ENCODE peak calls at places on chromosome 22, in eight cellular contexts. Z is adrenal gland, W is gastrocnemius medialis, I is spleen, K is A549, T is heart left ventricle, H is IMR-90, C is tibial nerve. R is an unnamed sample.

GRCh38 chr22:21015051-21016006 is at the start of gene P2RX6:
- DNase-seq in H (peak), T (peak), C (no peak), Z (no peak), W (peak), K (no peak), I (peak), R (no peak)

GRCh38 chr22:46598737-46599424 is 21.3 kb upstream of the GRAMD4 start:
- DNase-seq in I (peak), Z (peak), C (no peak), T (peak), K (no peak), W (no peak), H (peak), R (no peak)

GRCh38 chr22:46010177-46010867 is 33.4 kb upstream of the WNT7B start:
- DNase-seq in K (no peak), W (no peak), T (peak), H (peak), Z (no peak), I (peak), C (no peak), R (no peak)

GRCh38 chr22:46073683-46074504 is 76.4 kb upstream of the PPARA start:
- DNase-seq in H (peak), W (no peak), K (no peak), I (peak), T (peak), Z (no peak), C (peak), R (no peak)

GRCh38 chr22:37692627-37693285 is 4.1 kb upstream of the TRIOBP start:
- DNase-seq in H (no peak), W (no peak), Z (no peak), K (no peak), T (peak), C (no peak), I (no peak), R (no peak)

GRCh38 chr22:32820131-32820882 is 18.8 kb downstream of the TIMP3 start:
- DNase-seq in K (no peak), Z (no peak), I (no peak), T (no peak), C (no peak), W (no peak), H (peak), R (no peak)

GRCh38 chr22:44894782-44895181 is 115.0 kb downstream of the PHF21B start:
- DNase-seq in C (no peak), I (peak), H (no peak), K (no peak), Z (no peak), T (no peak), W (no peak), R (no peak)

GRCh38 chr22:20569059-20570058 is 61.9 kb downstream of the MED15 start:
- DNase-seq in K (peak), I (peak), T (peak), H (peak), C (peak), Z (peak), W (peak), R (no peak)

GRCh38 chr22:19578180-19579004 is 54.2 kb upstream of the CLDN5 start:
- DNase-seq in K (no peak), C (no peak), T (no peak), I (no peak), W (no peak), H (no peak), Z (no peak), R (peak)

GRCh38 chr22:46092646-46093410 is 57.5 kb upstream of the PPARA start:
- DNase-seq in H (no peak), I (peak), Z (no peak), W (no peak), C (no peak), K (no peak), T (peak), R (no peak)

GRCh38 chr22:48651981-48652538 is 1175.6 kb downstream of the BRD1 start:
- DNase-seq in K (no peak), Z (no peak), W (no peak), T (no peak), I (no peak), H (no peak), C (no peak), R (no peak)

GRCh38 chr22:47175151-47175760 is 412.8 kb downstream of the TBC1D22A start:
- DNase-seq in W (no peak), C (peak), T (peak), H (peak), Z (peak), I (peak), K (no peak), R (no peak)

GRCh38 chr22:47587861-47588582 is 825.6 kb downstream of the TBC1D22A start:
- DNase-seq in T (no peak), Z (no peak), K (no peak), H (no peak), W (no peak), C (no peak), I (no peak), R (no peak)

GRCh38 chr22:32615874-32616564 is 141.4 kb downstream of the FBXO7 start:
- DNase-seq in W (no peak), T (no peak), C (no peak), H (no peak), I (peak), K (no peak), Z (no peak), R (no peak)

GRCh38 chr22:24076091-24076867 is 65.2 kb downstream of the CABIN1 start:
- DNase-seq in Z (no peak), K (no peak), T (no peak), C (no peak), W (no peak), H (peak), I (no peak), R (no peak)

GRCh38 chr22:33380789-33381530 is 322.8 kb upstream of the SYN3 start:
- DNase-seq in H (peak), I (no peak), W (no peak), K (peak), Z (no peak), C (no peak), T (no peak), R (no peak)

GRCh38 chr22:49095366-49095765 is 732.3 kb downstream of the BRD1 start:
- DNase-seq in K (no peak), W (no peak), C (no peak), H (no peak), I (peak), T (no peak), Z (no peak), R (no peak)

GRCh38 chr22:23382796-23383195 is 197.3 kb downstream of the IGLL1 start:
- DNase-seq in I (no peak), K (no peak), W (no peak), H (no peak), C (no peak), Z (no peak), T (no peak), R (no peak)

GRCh38 chr22:47878460-47878859 is 1116.0 kb downstream of the TBC1D22A start:
- DNase-seq in T (no peak), I (no peak), H (no peak), K (no peak), Z (no peak), W (no peak), C (no peak), R (no peak)

GRCh38 chr22:23212061-23213030 is 32.0 kb downstream of the BCR start:
- DNase-seq in K (no peak), C (no peak), T (no peak), Z (no peak), H (no peak), I (peak), W (peak), R (no peak)

GRCh38 chr22:46803031-46803880 is 40.8 kb downstream of the TBC1D22A start:
- DNase-seq in W (no peak), K (peak), H (no peak), T (peak), C (no peak), I (peak), Z (no peak), R (peak)

GRCh38 chr22:29607426-29607825 is 4.0 kb downstream of the NF2 start:
- DNase-seq in T (no peak), W (no peak), Z (no peak), K (no peak), H (no peak), C (no peak), I (no peak), R (no peak)

DNA sequence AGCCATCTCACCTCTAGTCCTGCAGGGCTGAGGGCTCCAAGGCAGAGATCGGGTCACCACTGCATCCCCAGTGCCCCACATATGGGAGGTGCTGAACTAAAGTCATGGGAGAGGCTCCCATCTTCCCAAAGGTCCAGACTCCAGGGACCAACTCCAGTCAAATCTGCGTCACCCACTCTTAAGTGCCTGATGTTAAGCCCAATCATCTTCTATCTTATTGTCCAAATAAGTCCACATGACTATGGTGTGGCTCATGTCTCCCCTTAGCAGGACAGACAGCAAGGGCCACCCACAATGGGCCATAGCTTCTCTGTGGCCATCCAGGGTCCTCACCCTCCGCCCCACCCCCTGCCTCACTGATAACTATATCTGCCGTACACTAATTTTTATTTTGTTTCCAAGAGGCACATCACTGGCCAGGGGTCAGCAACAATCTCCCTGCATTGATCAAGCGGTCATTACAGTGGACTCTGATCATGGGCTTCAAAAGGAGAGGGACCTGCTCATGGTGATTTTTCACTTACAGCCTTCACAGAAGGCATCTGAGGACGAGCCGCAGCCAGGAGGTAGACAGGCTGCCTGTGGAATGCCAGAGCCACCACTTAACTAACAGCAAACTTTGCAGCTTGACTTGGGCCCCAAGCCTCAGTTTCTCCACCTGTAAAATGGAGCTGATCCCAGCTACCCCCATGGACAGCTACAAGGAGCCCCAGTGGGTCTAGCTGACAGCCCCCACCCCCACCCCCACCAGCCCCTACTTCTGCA is 23.3 kb downstream of the MYH9 start:
- DNase-seq in T (no peak), C (no peak), Z (no peak), I (no peak), H (no peak), K (no peak), W (no peak), R (no peak)
- TF ChIP-seq POLR2A in T (no peak), C (no peak), Z (no peak), I (no peak), H (no peak), K (no peak), W (no peak), R (no peak)

GRCh38 chr22:50189184-50189848 is 3.6 kb downstream of the TRABD start:
- DNase-seq in T (peak), W (no peak), H (no peak), K (no peak), Z (peak), C (no peak), I (peak), R (no peak)
- TF ChIP-seq POLR2A in T (no peak), W (no peak), H (no peak), K (no peak), Z (no peak), C (no peak), I (no peak), R (no peak)

DNA sequence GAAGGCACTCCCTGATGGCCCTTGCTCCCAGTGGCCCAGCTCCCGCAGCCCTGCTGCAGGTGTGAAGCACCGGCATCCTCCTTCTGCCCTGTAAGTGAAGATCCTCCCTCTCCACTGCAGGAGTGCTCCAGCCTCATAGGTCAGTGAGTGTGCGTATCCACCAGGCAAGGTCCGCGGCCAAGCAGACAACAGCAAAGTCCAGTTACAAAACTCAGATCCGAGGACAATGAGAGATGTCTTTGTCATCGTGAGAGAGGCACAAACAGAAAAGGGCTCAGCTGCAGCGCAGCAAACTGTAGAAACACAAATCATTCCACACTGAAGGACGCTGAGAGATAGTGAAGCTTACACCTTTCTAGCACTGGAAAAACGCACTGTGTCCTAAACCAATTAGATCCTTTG is 46.1 kb downstream of the MYH9 start:
- DNase-seq in W (no peak), I (no peak), H (no peak), K (no peak), Z (no peak), T (no peak), C (no peak), R (no peak)
- TF ChIP-seq POLR2A in W (no peak), I (no peak), H (no peak), K (no peak), Z (no peak), T (no peak), C (no peak), R (no peak)

DNA sequence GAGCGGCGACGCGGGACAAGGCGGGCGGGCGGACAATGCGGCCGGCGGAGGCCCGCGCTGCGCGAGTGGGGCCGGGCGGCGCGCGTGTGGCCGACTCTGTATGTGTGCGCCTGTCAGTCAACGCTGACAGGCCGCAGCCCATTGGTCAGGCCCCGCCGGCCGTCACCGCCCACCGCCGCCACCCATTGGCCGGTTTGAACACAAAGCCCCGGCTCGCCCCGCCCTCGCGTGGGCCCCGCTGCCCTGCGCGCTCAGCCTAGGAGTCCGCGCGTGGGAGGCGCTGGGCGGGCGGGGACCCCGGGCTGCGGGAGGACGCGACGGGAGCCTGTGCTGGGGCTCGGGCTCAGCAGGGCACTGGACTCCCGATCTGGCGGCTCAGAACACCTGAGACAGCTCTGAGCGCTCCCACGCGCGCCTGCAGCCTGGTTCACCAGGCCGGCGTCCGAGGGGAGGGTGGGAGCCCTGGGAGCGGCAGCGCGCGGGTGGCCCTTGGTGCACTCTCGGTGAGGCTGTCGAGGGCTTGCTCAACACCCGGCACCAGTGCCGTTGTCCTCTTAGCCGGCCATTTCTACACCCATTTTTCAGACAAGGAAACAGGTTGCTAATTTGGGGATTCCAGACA is at the start of gene SUN2:
- DNase-seq in K (peak), W (peak), Z (peak), T (peak), C (peak), I (peak), H (peak), R (peak)
- TF ChIP-seq POLR2A in K (peak), W (peak), Z (no peak), T (no peak), C (peak), I (peak), H (peak), R (peak)

DNA sequence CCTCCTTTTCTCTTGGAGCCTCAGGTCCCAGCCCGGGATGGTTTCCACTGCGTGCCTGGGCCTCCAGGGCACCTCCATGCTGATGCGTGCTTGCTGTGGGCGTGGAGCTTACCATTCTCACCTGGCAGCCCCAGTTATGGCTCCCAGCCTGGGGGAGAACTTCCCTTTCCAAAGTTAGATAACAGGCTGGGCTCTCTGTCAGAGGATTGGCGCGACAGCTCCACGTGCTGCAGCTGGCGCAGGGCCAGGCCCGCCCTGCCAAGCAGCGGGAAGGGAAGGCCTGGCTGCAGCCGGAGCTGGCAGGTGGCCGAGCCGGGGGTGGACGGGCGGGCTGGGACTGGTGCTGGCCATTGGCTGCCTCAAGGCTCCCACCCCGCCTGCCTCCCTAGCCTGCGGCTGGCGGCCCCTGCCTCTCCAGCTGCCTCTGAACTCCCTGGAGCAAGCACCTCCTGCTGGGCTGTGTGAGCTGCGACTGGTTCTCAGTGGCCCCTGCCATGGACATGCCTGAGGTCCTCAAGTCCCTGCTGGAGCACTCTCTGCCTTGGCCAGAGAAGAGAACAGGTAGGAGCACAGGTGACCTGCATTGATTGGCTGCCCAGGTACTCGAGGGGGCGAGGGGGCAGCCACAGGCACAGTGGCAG is 14.6 kb upstream of the TEF start:
- DNase-seq in H (peak), W (peak), K (peak), Z (peak), C (peak), I (peak), T (peak), R (peak)
- TF ChIP-seq POLR2A in H (no peak), W (peak), K (no peak), Z (peak), C (no peak), I (no peak), T (no peak), R (no peak)

DNA sequence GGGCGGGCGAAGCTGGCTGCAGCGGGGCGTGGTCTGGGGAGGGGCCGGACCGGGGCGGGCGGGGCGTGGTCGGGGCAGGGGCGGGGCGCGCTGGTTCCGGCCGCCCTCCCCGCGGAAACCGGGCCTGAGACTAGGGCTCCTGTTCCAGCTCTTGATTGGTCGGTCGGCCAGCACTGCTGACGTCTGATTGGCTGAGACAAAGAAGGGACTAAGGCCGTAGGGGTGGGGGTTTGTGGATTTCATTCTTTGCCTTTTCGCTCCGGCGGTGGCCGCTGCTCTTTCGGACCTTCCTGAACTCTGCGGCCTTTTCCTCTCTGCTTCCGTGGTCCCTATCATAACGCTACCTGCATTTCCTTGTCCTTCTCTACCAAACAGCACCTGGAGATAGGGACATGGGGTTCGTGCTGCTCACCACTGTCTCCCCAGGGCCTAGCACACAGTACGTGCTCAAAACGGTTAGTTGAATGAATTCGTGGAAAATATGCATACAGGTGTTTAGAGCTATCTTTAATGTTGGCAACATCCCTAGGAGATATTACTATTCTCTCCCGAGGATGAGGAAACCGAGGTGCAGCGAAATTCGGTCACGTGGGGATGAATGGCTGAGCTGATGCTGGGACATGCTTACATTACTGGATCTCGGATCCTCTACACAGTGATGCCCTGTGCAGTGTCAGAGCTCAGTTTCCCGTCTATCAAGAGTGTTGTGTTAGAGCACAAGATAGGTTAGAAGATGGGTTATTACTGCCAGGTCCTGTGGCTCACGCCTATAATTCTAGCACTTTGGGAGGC is 62.8 kb downstream of the NFAM1 start:
- DNase-seq in I (peak), C (peak), T (peak), H (peak), K (peak), W (peak), Z (peak), R (peak)
- TF ChIP-seq POLR2A in I (no peak), C (no peak), T (no peak), H (no peak), K (peak), W (no peak), Z (no peak), R (no peak)

GRCh38 chr22:38792833-38793232 is 1.1 kb downstream of the DNAL4 start:
- DNase-seq in C (no peak), K (no peak), I (no peak), W (no peak), H (peak), T (no peak), Z (no peak), R (peak)

GRCh38 chr22:38796262-38796957 is 2.5 kb upstream of the DNAL4 start:
- DNase-seq in W (no peak), C (no peak), K (no peak), Z (no peak), T (no peak), H (no peak), I (no peak), R (no peak)

GRCh38 chr22:38795569-38795968 is 1.6 kb upstream of the DNAL4 start:
- DNase-seq in T (no peak), H (no peak), Z (no peak), I (no peak), K (no peak), W (no peak), C (no peak), R (no peak)

GRCh38 chr22:38789606-38790005 is 4.3 kb downstream of the DNAL4 start:
- DNase-seq in I (no peak), W (no peak), Z (no peak), H (no peak), T (no peak), K (no peak), C (no peak), R (no peak)

DNA sequence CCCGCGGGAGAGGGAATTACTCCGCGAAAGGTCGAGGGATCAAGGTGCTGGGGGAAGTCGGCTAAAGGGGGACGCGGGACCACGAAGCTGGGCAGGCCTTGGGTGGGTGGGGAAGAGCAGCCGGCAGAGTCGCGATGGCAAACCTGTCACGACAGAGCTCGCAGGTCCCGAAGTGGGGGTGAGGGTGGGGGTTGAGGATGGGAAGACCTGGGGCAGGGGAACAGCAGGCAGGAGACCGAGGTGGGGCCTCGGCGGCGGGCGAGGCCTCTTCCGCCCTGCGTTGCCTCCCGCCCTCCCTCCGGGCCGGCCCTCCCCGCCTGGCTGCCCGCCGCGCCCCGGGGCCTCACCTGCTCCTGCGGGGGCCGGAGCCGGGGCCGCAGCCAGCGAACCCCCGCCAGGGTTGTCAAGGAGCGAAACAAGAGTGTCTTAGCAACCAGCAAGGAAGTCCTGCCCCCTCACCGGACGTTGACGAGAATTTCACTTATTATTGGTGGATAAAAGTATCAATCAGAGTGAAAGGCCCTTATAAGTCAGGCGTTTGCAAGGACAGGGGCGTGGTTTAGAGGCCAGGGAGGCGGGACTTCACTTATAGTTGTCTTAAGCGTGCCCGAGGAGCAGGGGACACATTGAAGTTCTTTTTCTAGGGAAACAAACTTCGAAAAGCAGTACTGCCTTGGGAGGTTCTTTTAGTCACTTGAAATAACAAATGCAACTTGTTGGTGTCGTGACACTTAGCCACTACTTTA is at the start of gene DNAL4:
- DNase-seq in K (peak), W (peak), T (peak), C (peak), H (peak), I (peak), Z (peak), R (peak)
- TF ChIP-seq POLR2A in K (no peak), W (peak), T (no peak), C (no peak), H (no peak), I (no peak), Z (peak), R (peak)

R was measured in erythroblast.